ENCODE peak calls at places on chromosomes 4 and X, in ten cellular contexts. H, L, E, C, Q, U, K, W, A and D are unnamed samples.

GRCh38 chr4:145531193-145531592 is 49.5 kb downstream of the SMAD1 start:
- DNase-seq in E (no peak), K (no peak), Q (no peak), C (no peak), A (no peak), U (no peak), L (peak; percentile 36), W (no peak), H (peak; percentile 45), D (no peak)

GRCh38 chr4:74374561-74375327 is 9.8 kb downstream of the EREG start:
- DNase-seq in W (peak; percentile 87), U (peak; percentile 55), E (no peak), K (peak; percentile 39), L (no peak), A (no peak), H (no peak), C (peak; percentile 91), Q (peak; percentile 73), D (peak; percentile 84)

GRCh38 chrX:10904220-10904619 is 206.9 kb upstream of the HCCS start:
- DNase-seq in U (no peak), C (no peak), Q (no peak), L (no peak), H (no peak), W (peak; percentile 73), A (no peak), E (no peak), K (no peak), D (no peak)

GRCh38 chrX:15761564-15762191 is 23.6 kb downstream of the CA5B start:
- DNase-seq in U (peak; percentile 14), E (no peak), C (peak; percentile 46), K (peak; percentile 30), Q (peak; percentile 63), L (peak; percentile 62), H (no peak), A (peak; percentile 70), W (no peak), D (peak; percentile 4)

GRCh38 chr4:151727365-151727764 is 33.4 kb downstream of the GATB start:
- DNase-seq in L (no peak), U (no peak), K (no peak), E (no peak), W (peak; percentile 54), H (no peak), A (no peak), C (no peak), Q (no peak), D (no peak)

GRCh38 chr4:38241541-38241940 is 281.3 kb downstream of the PTTG2 start:
- DNase-seq in U (no peak), L (no peak), E (no peak), A (no peak), H (no peak), C (no peak), K (no peak), Q (no peak), W (peak; percentile 30), D (peak; percentile 54)

GRCh38 chr4:118751634-118752293 is 66.6 kb downstream of the METTL14 start:
- DNase-seq in W (peak; percentile 86), A (no peak), L (no peak), C (no peak), E (no peak), K (no peak), Q (no peak), U (no peak), H (no peak), D (no peak)

GRCh38 chr4:6290769-6291547 is 21.3 kb downstream of the WFS1 start:
- DNase-seq in K (no peak), A (no peak), C (no peak), Q (no peak), U (no peak), H (no peak), E (no peak), L (no peak), W (no peak), D (no peak)

GRCh38 chr4:107391630-107392028 is 328.4 kb downstream of the PAPSS1 start:
- DNase-seq in H (no peak), E (no peak), L (no peak), K (no peak), C (no peak), A (no peak), W (no peak), Q (no peak), U (no peak), D (no peak)

GRCh38 chr4:4396628-4397440 is 9.9 kb downstream of the NSG1 start:
- DNase-seq in A (no peak), E (no peak), C (peak; percentile 87), U (no peak), K (no peak), Q (no peak), H (no peak), L (no peak), W (no peak), D (no peak)

GRCh38 chr4:152100378-152101201 is 339.8 kb upstream of the GATB start:
- DNase-seq in A (no peak), U (peak; percentile 43), Q (peak; percentile 83), W (no peak), C (no peak), E (peak; percentile 61), K (no peak), H (no peak), L (no peak), D (no peak)

GRCh38 chrX:104172121-104172520 is 5.9 kb downstream of the FAM199X start:
- DNase-seq in U (no peak), L (no peak), W (peak; percentile 14), K (no peak), C (no peak), Q (no peak), A (no peak), H (no peak), E (no peak), D (no peak)

DNA sequence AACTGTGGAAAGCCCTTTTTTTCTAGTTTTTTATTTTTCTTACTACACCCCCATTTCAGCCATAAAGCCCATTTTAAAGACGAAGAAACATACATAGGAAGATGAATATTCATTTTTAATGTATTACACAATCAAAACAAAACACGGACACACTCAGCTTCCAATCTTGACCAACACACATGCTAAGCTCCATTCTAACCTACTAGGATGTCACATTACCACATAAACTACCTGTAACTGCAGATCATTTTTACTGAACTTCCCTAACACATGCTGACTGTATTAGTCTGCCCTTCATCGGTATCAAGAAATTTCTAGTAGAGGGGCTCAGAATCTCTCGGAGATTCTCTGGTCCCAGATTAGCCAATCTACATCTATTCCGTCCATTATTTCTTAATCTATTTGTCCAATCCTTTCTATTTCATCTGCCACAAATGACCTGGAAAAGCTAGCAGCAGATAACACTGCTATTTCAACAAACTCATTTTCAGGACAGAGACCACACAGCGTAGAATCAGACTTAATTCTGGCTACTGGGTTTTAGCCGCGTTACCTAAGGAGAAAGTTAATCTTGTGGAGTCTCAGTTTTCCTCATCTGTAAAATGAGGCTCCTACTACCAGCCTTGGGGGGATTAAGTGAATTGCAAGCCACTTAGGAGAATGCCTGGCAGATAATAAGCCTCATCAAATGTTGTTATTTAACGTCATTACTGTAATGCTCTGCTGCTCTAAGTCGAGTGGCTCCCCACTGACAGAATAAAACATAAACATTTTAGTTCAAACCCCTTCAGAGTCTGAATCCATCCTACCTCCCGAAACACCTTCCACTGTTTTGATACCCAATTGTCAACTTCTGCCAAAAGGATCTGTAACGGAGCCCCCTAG is 1.6 kb downstream of the CCNI start:
- DNase-seq in K (no peak), L (peak; percentile 25), H (no peak), U (no peak), C (no peak), W (no peak), Q (no peak), A (peak; percentile 4), E (no peak), D (no peak)
- H3K36me3 ChIP-seq in K (peaks cover 13% of the 10 kb centered on the region), L (peaks cover 12% of the 10 kb centered on the region), H (no peaks in the 10 kb centered on the region), U (no peaks in the 10 kb centered on the region), C (no peaks in the 10 kb centered on the region), W (no peaks in the 10 kb centered on the region), Q (no peaks in the 10 kb centered on the region), A (peaks cover 7% of the 10 kb centered on the region), E (no peaks in the 10 kb centered on the region), D (no peaks in the 10 kb centered on the region)

GRCh38 chr4:153513596-153513995 is 47.4 kb downstream of the TMEM131L start:
- DNase-seq in K (peak; percentile 73), E (no peak), U (no peak), C (no peak), W (no peak), H (no peak), Q (no peak), L (no peak), A (no peak), D (no peak)

GRCh38 chr4:153514001-153514526 is 47.9 kb downstream of the TMEM131L start:
- DNase-seq in H (no peak), W (peak; percentile 96), A (no peak), Q (no peak), U (no peak), L (no peak), E (no peak), C (peak; percentile 41), K (peak; percentile 86), D (peak; percentile 28)

GRCh38 chr4:153511104-153511503 is 44.9 kb downstream of the TMEM131L start:
- DNase-seq in C (no peak), W (no peak), U (no peak), A (no peak), H (no peak), E (no peak), K (no peak), Q (no peak), L (no peak), D (no peak)

GRCh38 chr4:153512162-153512852 is 46.1 kb downstream of the TMEM131L start:
- DNase-seq in H (no peak), U (no peak), K (no peak), A (no peak), L (no peak), E (no peak), W (no peak), Q (no peak), C (no peak), D (peak; percentile 54)

GRCh38 chr4:153512952-153513500 is 46.9 kb downstream of the TMEM131L start:
- DNase-seq in A (no peak), H (no peak), L (no peak), U (no peak), E (no peak), W (peak; percentile 78), K (peak; percentile 14), Q (no peak), C (no peak), D (no peak)
- H3K4me3 ChIP-seq in A (no peak overlapping the region), H (no peak overlapping the region), L (no peak overlapping the region), U (no peak overlapping the region), E (no peak overlapping the region), W (no peak overlapping the region), K (no peak overlapping the region), Q (no peak overlapping the region), C (no peak overlapping the region), D (no peak overlapping the region)

DNA sequence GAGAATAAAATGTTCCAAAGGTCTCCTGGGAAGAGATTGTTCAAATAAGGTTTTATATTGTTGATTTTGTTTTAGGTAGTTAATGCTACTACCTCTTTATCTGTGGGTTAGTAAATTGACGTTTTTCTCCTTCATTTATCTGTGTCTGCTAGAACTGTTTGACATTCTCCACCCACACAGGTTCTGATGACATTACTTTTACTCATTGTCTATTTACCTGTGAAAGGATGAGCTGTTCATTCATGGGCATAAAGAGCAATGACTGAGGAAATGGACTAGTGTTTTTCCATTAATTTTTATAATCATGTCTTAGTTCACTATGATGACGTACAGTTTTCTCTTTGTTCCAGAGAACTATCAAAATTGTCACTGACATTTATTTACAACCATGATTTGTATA is 75.6 kb downstream of the CPE start:
- DNase-seq in W (no peak), K (no peak), A (no peak), H (no peak), L (no peak), E (no peak), Q (no peak), U (no peak), C (no peak), D (no peak)
- H3K36me3 ChIP-seq in W (no peaks in the 10 kb centered on the region), K (no peaks in the 10 kb centered on the region), A (no peaks in the 10 kb centered on the region), H (no peaks in the 10 kb centered on the region), L (no peaks in the 10 kb centered on the region), E (no peaks in the 10 kb centered on the region), Q (no peaks in the 10 kb centered on the region), U (no peaks in the 10 kb centered on the region), C (no peaks in the 10 kb centered on the region), D (no peaks in the 10 kb centered on the region)

GRCh38 chrX:13694359-13694758 is 5.4 kb downstream of the RAB9A start:
- DNase-seq in E (no peak), A (no peak), W (peak; percentile 30), C (peak; percentile 6), L (no peak), U (no peak), K (no peak), H (no peak), Q (no peak), D (no peak)
- H3K4me3 ChIP-seq in E (no peak overlapping the region), A (no peak overlapping the region), W (no peak overlapping the region), C (no peak overlapping the region), L (no peak overlapping the region), U (no peak overlapping the region), K (no peak overlapping the region), H (no peak overlapping the region), Q (no peak overlapping the region), D (no peak overlapping the region)